ENCODE peak calls at places on chromosome 3, in nine cellular contexts. R is body of pancreas; U is GM19239; F is fibroblast of the conjunctiva; K is left cardiac atrium; E is activated CD4-positive, CD25-positive, alpha-beta regulatory T cell treated with anti-CD3 and anti-CD28 coated beads, Interleukin-2, amount 50 U/mL, for 16 hours; L is foreskin fibroblast; N is ELR; Q is HTR-8/SVneo. D is an unnamed sample.

GRCh38 chr3:142027713-142028112 is 121.6 kb downstream of the TFDP2 start:
- DNase-seq in R (no peak), E (no peak), K (no peak), F (no peak), L (peak; percentile 68), Q (peak; percentile 18), N (peak; percentile 71), U (no peak), D (no peak)

GRCh38 chr3:13966302-13966701 is 86.4 kb upstream of the WNT7A start:
- DNase-seq in F (no peak), L (no peak), E (no peak), Q (no peak), R (no peak), K (no peak), U (no peak), N (no peak), D (no peak)

GRCh38 chr3:9422712-9423424 is 25.5 kb downstream of the SETD5 start:
- DNase-seq in K (peak; percentile 80), F (peak; percentile 98), R (peak; percentile 87), N (peak; percentile 92), E (no peak), Q (peak; percentile 81), L (peak; percentile 98), U (no peak), D (peak; percentile 91)

GRCh38 chr3:119427669-119428068 is 35.7 kb downstream of the TMEM39A start:
- DNase-seq in U (no peak), Q (no peak), E (no peak), F (no peak), R (no peak), K (no peak), N (no peak), L (no peak), D (no peak)

GRCh38 chr3:142065344-142065743 is 84.0 kb downstream of the TFDP2 start:
- DNase-seq in E (no peak), R (no peak), N (no peak), L (no peak), F (no peak), Q (no peak), K (no peak), U (no peak), D (no peak)

GRCh38 chr3:71868891-71869290 is 83.9 kb upstream of the PROK2 start:
- DNase-seq in Q (no peak), E (no peak), N (no peak), U (no peak), L (no peak), F (no peak), K (no peak), R (no peak), D (no peak)

GRCh38 chr3:170809975-170810357 is 60.0 kb downstream of the RPL22L1 start:
- DNase-seq in U (no peak), L (peak; percentile 85), R (no peak), F (no peak), N (peak; percentile 84), Q (no peak), E (no peak), K (no peak), D (no peak)

GRCh38 chr3:66985336-66985920 is 12.7 kb upstream of the KBTBD8 start:
- DNase-seq in N (no peak), L (no peak), Q (no peak), K (no peak), U (no peak), F (no peak), R (no peak), E (no peak), D (no peak)

GRCh38 chr3:71693641-71694040 is 31.6 kb downstream of the EIF4E3 start:
- DNase-seq in L (no peak), Q (no peak), N (no peak), F (no peak), K (no peak), E (no peak), R (peak; percentile 50), U (no peak), D (no peak)

GRCh38 chr3:171833775-171834460 is 9.2 kb upstream of the TMEM212 start:
- DNase-seq in U (no peak), Q (no peak), K (no peak), N (peak; percentile 66), F (peak; percentile 31), E (no peak), L (peak; percentile 73), R (no peak), D (no peak)